ENCODE peak calls at places on chromosomes 2 and 18, in eight cellular contexts. One of them, this sample, is unnamed.

GRCh38 chr2:14079576-14079975 is 552.9 kb upstream of the LRATD1 start:
- DNase-seq in GM12865: no peak
- DNase-seq in activated T-cell treated with anti-CD3 and anti-CD28 coated beads, Interleukin-2, amount 50 U/mL, for 4 hours: no peak
- DNase-seq in stimulated activated CD4-positive, alpha-beta T cell treated with anti-CD3 and anti-CD28 coated beads, Interleukin-2, amount 100 ng/mL, for 48 hours: no peak
- DNase-seq in Caco-2: no peak
- DNase-seq in coronary artery: no peak
- DNase-seq in effector memory CD8-positive, alpha-beta T cell: no peak
- DNase-seq in HFF-Myc: no peak
- DNase-seq in this sample: no peak

GRCh38 chr2:214379227-214379626 is 31.6 kb upstream of the VWC2L start:
- DNase-seq in GM12865: no peak
- DNase-seq in activated T-cell treated with anti-CD3 and anti-CD28 coated beads, Interleukin-2, amount 50 U/mL, for 4 hours: no peak
- DNase-seq in stimulated activated CD4-positive, alpha-beta T cell treated with anti-CD3 and anti-CD28 coated beads, Interleukin-2, amount 100 ng/mL, for 48 hours: no peak
- DNase-seq in Caco-2: no peak
- DNase-seq in coronary artery: no peak
- DNase-seq in effector memory CD8-positive, alpha-beta T cell: no peak
- DNase-seq in HFF-Myc: no peak
- DNase-seq in this sample: no peak

GRCh38 chr2:226903179-226903578 is 67.3 kb downstream of the RHBDD1 start:
- DNase-seq in GM12865: no peak
- DNase-seq in activated T-cell treated with anti-CD3 and anti-CD28 coated beads, Interleukin-2, amount 50 U/mL, for 4 hours: no peak
- DNase-seq in stimulated activated CD4-positive, alpha-beta T cell treated with anti-CD3 and anti-CD28 coated beads, Interleukin-2, amount 100 ng/mL, for 48 hours: no peak
- DNase-seq in Caco-2: no peak
- DNase-seq in coronary artery: no peak
- DNase-seq in effector memory CD8-positive, alpha-beta T cell: no peak
- DNase-seq in HFF-Myc: no peak
- DNase-seq in this sample: no peak

GRCh38 chr2:1117569-1117968 is 166.9 kb downstream of the SNTG2 start:
- DNase-seq in GM12865: no peak
- DNase-seq in activated T-cell treated with anti-CD3 and anti-CD28 coated beads, Interleukin-2, amount 50 U/mL, for 4 hours: no peak
- DNase-seq in stimulated activated CD4-positive, alpha-beta T cell treated with anti-CD3 and anti-CD28 coated beads, Interleukin-2, amount 100 ng/mL, for 48 hours: no peak
- DNase-seq in Caco-2: no peak
- DNase-seq in coronary artery: no peak
- DNase-seq in effector memory CD8-positive, alpha-beta T cell: no peak
- DNase-seq in HFF-Myc: no peak
- DNase-seq in this sample: no peak

GRCh38 chr2:9311488-9311887 is 104.9 kb downstream of the ASAP2 start:
- DNase-seq in GM12865: no peak
- DNase-seq in activated T-cell treated with anti-CD3 and anti-CD28 coated beads, Interleukin-2, amount 50 U/mL, for 4 hours: no peak
- DNase-seq in stimulated activated CD4-positive, alpha-beta T cell treated with anti-CD3 and anti-CD28 coated beads, Interleukin-2, amount 100 ng/mL, for 48 hours: no peak
- DNase-seq in Caco-2: peak
- DNase-seq in coronary artery: peak
- DNase-seq in effector memory CD8-positive, alpha-beta T cell: no peak
- DNase-seq in HFF-Myc: no peak
- DNase-seq in this sample: no peak

GRCh38 chr18:67845035-67845434 is 328.5 kb upstream of the DSEL start:
- DNase-seq in GM12865: no peak
- DNase-seq in activated T-cell treated with anti-CD3 and anti-CD28 coated beads, Interleukin-2, amount 50 U/mL, for 4 hours: no peak
- DNase-seq in stimulated activated CD4-positive, alpha-beta T cell treated with anti-CD3 and anti-CD28 coated beads, Interleukin-2, amount 100 ng/mL, for 48 hours: no peak
- DNase-seq in Caco-2: no peak
- DNase-seq in coronary artery: no peak
- DNase-seq in effector memory CD8-positive, alpha-beta T cell: no peak
- DNase-seq in HFF-Myc: no peak
- DNase-seq in this sample: no peak

GRCh38 chr2:52365946-52366345 is 1334.0 kb upstream of the NRXN1 start:
- DNase-seq in GM12865: no peak
- DNase-seq in activated T-cell treated with anti-CD3 and anti-CD28 coated beads, Interleukin-2, amount 50 U/mL, for 4 hours: no peak
- DNase-seq in stimulated activated CD4-positive, alpha-beta T cell treated with anti-CD3 and anti-CD28 coated beads, Interleukin-2, amount 100 ng/mL, for 48 hours: no peak
- DNase-seq in Caco-2: no peak
- DNase-seq in coronary artery: no peak
- DNase-seq in effector memory CD8-positive, alpha-beta T cell: no peak
- DNase-seq in HFF-Myc: no peak
- DNase-seq in this sample: no peak

GRCh38 chr2:73984203-73984921 is at the start of gene TET3:
- DNase-seq in GM12865: peak
- DNase-seq in activated T-cell treated with anti-CD3 and anti-CD28 coated beads, Interleukin-2, amount 50 U/mL, for 4 hours: peak
- DNase-seq in stimulated activated CD4-positive, alpha-beta T cell treated with anti-CD3 and anti-CD28 coated beads, Interleukin-2, amount 100 ng/mL, for 48 hours: peak
- DNase-seq in Caco-2: peak
- DNase-seq in coronary artery: no peak
- DNase-seq in effector memory CD8-positive, alpha-beta T cell: peak
- DNase-seq in HFF-Myc: no peak
- DNase-seq in this sample: no peak

GRCh38 chr2:133591164-133591563 is 22.9 kb upstream of the NCKAP5 start:
- DNase-seq in GM12865: no peak
- DNase-seq in activated T-cell treated with anti-CD3 and anti-CD28 coated beads, Interleukin-2, amount 50 U/mL, for 4 hours: no peak
- DNase-seq in stimulated activated CD4-positive, alpha-beta T cell treated with anti-CD3 and anti-CD28 coated beads, Interleukin-2, amount 100 ng/mL, for 48 hours: no peak
- DNase-seq in Caco-2: no peak
- DNase-seq in coronary artery: no peak
- DNase-seq in effector memory CD8-positive, alpha-beta T cell: no peak
- DNase-seq in HFF-Myc: no peak
- DNase-seq in this sample: no peak

GRCh38 chr18:46013484-46014189 is 46.5 kb upstream of the EPG5 start:
- DNase-seq in GM12865: peak
- DNase-seq in activated T-cell treated with anti-CD3 and anti-CD28 coated beads, Interleukin-2, amount 50 U/mL, for 4 hours: no peak
- DNase-seq in stimulated activated CD4-positive, alpha-beta T cell treated with anti-CD3 and anti-CD28 coated beads, Interleukin-2, amount 100 ng/mL, for 48 hours: no peak
- DNase-seq in Caco-2: no peak
- DNase-seq in coronary artery: no peak
- DNase-seq in effector memory CD8-positive, alpha-beta T cell: no peak
- DNase-seq in HFF-Myc: no peak
- DNase-seq in this sample: no peak

GRCh38 chr18:3706279-3707097 is 256.5 kb downstream of the TGIF1 start:
- DNase-seq in GM12865: no peak
- DNase-seq in activated T-cell treated with anti-CD3 and anti-CD28 coated beads, Interleukin-2, amount 50 U/mL, for 4 hours: no peak
- DNase-seq in stimulated activated CD4-positive, alpha-beta T cell treated with anti-CD3 and anti-CD28 coated beads, Interleukin-2, amount 100 ng/mL, for 48 hours: no peak
- DNase-seq in Caco-2: no peak
- DNase-seq in coronary artery: no peak
- DNase-seq in effector memory CD8-positive, alpha-beta T cell: no peak
- DNase-seq in HFF-Myc: no peak
- DNase-seq in this sample: no peak

GRCh38 chr2:192123847-192124246 is 70.9 kb downstream of the TMEFF2 start:
- DNase-seq in GM12865: no peak
- DNase-seq in activated T-cell treated with anti-CD3 and anti-CD28 coated beads, Interleukin-2, amount 50 U/mL, for 4 hours: no peak
- DNase-seq in stimulated activated CD4-positive, alpha-beta T cell treated with anti-CD3 and anti-CD28 coated beads, Interleukin-2, amount 100 ng/mL, for 48 hours: no peak
- DNase-seq in Caco-2: no peak
- DNase-seq in coronary artery: no peak
- DNase-seq in effector memory CD8-positive, alpha-beta T cell: no peak
- DNase-seq in HFF-Myc: no peak
- DNase-seq in this sample: no peak

This sample was measured in central memory CD4-positive, alpha-beta T cell.